ENCODE peak calls at places on chromosomes 1 and 21, in nine cellular contexts. One of them, this sample, is unnamed.

GRCh38 chr1:63829349-63830327 is 55.8 kb downstream of the ROR1 start:
- DNase-seq in germinal center: no peak
- DNase-seq in stimulated activated CD8-positive, alpha-beta memory T cell treated with anti-CD3 and anti-CD28 coated beads, Interleukin-4, amount 100 ng/mL, for 4 hours: no peak
- DNase-seq in GM18507: no peak
- DNase-seq in stimulated activated CD4-positive, alpha-beta T cell treated with anti-CD3 and anti-CD28 coated beads, Interleukin-1b, Interleukin-23, amount 100 ng/mL, for 4 hours: no peak
- DNase-seq in lower leg skin: no peak
- DNase-seq in Daoy: peak
- DNase-seq in coronary artery: no peak
- DNase-seq in substantia nigra: no peak
- DNase-seq in this sample: peak

GRCh38 chr1:68010094-68010493 is 40.3 kb downstream of the DIRAS3 start:
- DNase-seq in germinal center: no peak
- DNase-seq in stimulated activated CD8-positive, alpha-beta memory T cell treated with anti-CD3 and anti-CD28 coated beads, Interleukin-4, amount 100 ng/mL, for 4 hours: no peak
- DNase-seq in GM18507: no peak
- DNase-seq in stimulated activated CD4-positive, alpha-beta T cell treated with anti-CD3 and anti-CD28 coated beads, Interleukin-1b, Interleukin-23, amount 100 ng/mL, for 4 hours: no peak
- DNase-seq in lower leg skin: no peak
- DNase-seq in Daoy: no peak
- DNase-seq in coronary artery: no peak
- DNase-seq in substantia nigra: no peak
- DNase-seq in this sample: no peak

GRCh38 chr1:218209351-218209861 is 75.7 kb upstream of the RRP15 start:
- DNase-seq in germinal center: no peak
- DNase-seq in stimulated activated CD8-positive, alpha-beta memory T cell treated with anti-CD3 and anti-CD28 coated beads, Interleukin-4, amount 100 ng/mL, for 4 hours: no peak
- DNase-seq in GM18507: no peak
- DNase-seq in stimulated activated CD4-positive, alpha-beta T cell treated with anti-CD3 and anti-CD28 coated beads, Interleukin-1b, Interleukin-23, amount 100 ng/mL, for 4 hours: no peak
- DNase-seq in lower leg skin: no peak
- DNase-seq in Daoy: peak
- DNase-seq in coronary artery: no peak
- DNase-seq in substantia nigra: no peak
- DNase-seq in this sample: no peak

GRCh38 chr1:199173356-199173755 is 534.5 kb downstream of the PTPRC start:
- DNase-seq in germinal center: peak
- DNase-seq in stimulated activated CD8-positive, alpha-beta memory T cell treated with anti-CD3 and anti-CD28 coated beads, Interleukin-4, amount 100 ng/mL, for 4 hours: no peak
- DNase-seq in GM18507: peak
- DNase-seq in stimulated activated CD4-positive, alpha-beta T cell treated with anti-CD3 and anti-CD28 coated beads, Interleukin-1b, Interleukin-23, amount 100 ng/mL, for 4 hours: no peak
- DNase-seq in lower leg skin: no peak
- DNase-seq in Daoy: no peak
- DNase-seq in coronary artery: no peak
- DNase-seq in substantia nigra: no peak
- DNase-seq in this sample: peak

GRCh38 chr1:209879539-209879938 is 51.8 kb downstream of the UTP25 start:
- DNase-seq in germinal center: no peak
- DNase-seq in stimulated activated CD8-positive, alpha-beta memory T cell treated with anti-CD3 and anti-CD28 coated beads, Interleukin-4, amount 100 ng/mL, for 4 hours: no peak
- DNase-seq in GM18507: no peak
- DNase-seq in stimulated activated CD4-positive, alpha-beta T cell treated with anti-CD3 and anti-CD28 coated beads, Interleukin-1b, Interleukin-23, amount 100 ng/mL, for 4 hours: no peak
- DNase-seq in lower leg skin: no peak
- DNase-seq in Daoy: peak
- DNase-seq in coronary artery: no peak
- DNase-seq in substantia nigra: peak
- DNase-seq in this sample: no peak

GRCh38 chr1:156591432-156592157 is at the start of gene NAXE:
- DNase-seq in germinal center: peak
- DNase-seq in stimulated activated CD8-positive, alpha-beta memory T cell treated with anti-CD3 and anti-CD28 coated beads, Interleukin-4, amount 100 ng/mL, for 4 hours: no peak
- DNase-seq in GM18507: no peak
- DNase-seq in stimulated activated CD4-positive, alpha-beta T cell treated with anti-CD3 and anti-CD28 coated beads, Interleukin-1b, Interleukin-23, amount 100 ng/mL, for 4 hours: peak
- DNase-seq in lower leg skin: peak
- DNase-seq in Daoy: peak
- DNase-seq in coronary artery: no peak
- DNase-seq in substantia nigra: peak
- DNase-seq in this sample: no peak

GRCh38 chr1:28775121-28775942 is 36.6 kb upstream of the OPRD1 start:
- DNase-seq in germinal center: peak
- DNase-seq in stimulated activated CD8-positive, alpha-beta memory T cell treated with anti-CD3 and anti-CD28 coated beads, Interleukin-4, amount 100 ng/mL, for 4 hours: peak
- DNase-seq in GM18507: peak
- DNase-seq in stimulated activated CD4-positive, alpha-beta T cell treated with anti-CD3 and anti-CD28 coated beads, Interleukin-1b, Interleukin-23, amount 100 ng/mL, for 4 hours: peak
- DNase-seq in lower leg skin: peak
- DNase-seq in Daoy: no peak
- DNase-seq in coronary artery: peak
- DNase-seq in substantia nigra: peak
- DNase-seq in this sample: no peak

GRCh38 chr1:167623951-167624350 is 6.1 kb upstream of the RCSD1 start:
- DNase-seq in germinal center: no peak
- DNase-seq in stimulated activated CD8-positive, alpha-beta memory T cell treated with anti-CD3 and anti-CD28 coated beads, Interleukin-4, amount 100 ng/mL, for 4 hours: no peak
- DNase-seq in GM18507: no peak
- DNase-seq in stimulated activated CD4-positive, alpha-beta T cell treated with anti-CD3 and anti-CD28 coated beads, Interleukin-1b, Interleukin-23, amount 100 ng/mL, for 4 hours: no peak
- DNase-seq in lower leg skin: no peak
- DNase-seq in Daoy: no peak
- DNase-seq in coronary artery: no peak
- DNase-seq in substantia nigra: no peak
- DNase-seq in this sample: no peak

GRCh38 chr1:33455537-33456301 is 16.7 kb upstream of the ZSCAN20 start:
- DNase-seq in germinal center: peak
- DNase-seq in stimulated activated CD8-positive, alpha-beta memory T cell treated with anti-CD3 and anti-CD28 coated beads, Interleukin-4, amount 100 ng/mL, for 4 hours: no peak
- DNase-seq in GM18507: peak
- DNase-seq in stimulated activated CD4-positive, alpha-beta T cell treated with anti-CD3 and anti-CD28 coated beads, Interleukin-1b, Interleukin-23, amount 100 ng/mL, for 4 hours: no peak
- DNase-seq in lower leg skin: no peak
- DNase-seq in Daoy: peak
- DNase-seq in coronary artery: no peak
- DNase-seq in substantia nigra: peak
- DNase-seq in this sample: peak

GRCh38 chr1:117367769-117368059 is 465 bp downstream of the MAN1A2 start:
- DNase-seq in germinal center: peak
- DNase-seq in stimulated activated CD8-positive, alpha-beta memory T cell treated with anti-CD3 and anti-CD28 coated beads, Interleukin-4, amount 100 ng/mL, for 4 hours: no peak
- DNase-seq in GM18507: no peak
- DNase-seq in stimulated activated CD4-positive, alpha-beta T cell treated with anti-CD3 and anti-CD28 coated beads, Interleukin-1b, Interleukin-23, amount 100 ng/mL, for 4 hours: no peak
- DNase-seq in lower leg skin: no peak
- DNase-seq in Daoy: no peak
- DNase-seq in coronary artery: no peak
- DNase-seq in substantia nigra: no peak
- DNase-seq in this sample: peak

GRCh38 chr1:145845514-145846161 is at the start of gene NUDT17:
- DNase-seq in germinal center: peak
- DNase-seq in stimulated activated CD8-positive, alpha-beta memory T cell treated with anti-CD3 and anti-CD28 coated beads, Interleukin-4, amount 100 ng/mL, for 4 hours: peak
- DNase-seq in GM18507: peak
- DNase-seq in stimulated activated CD4-positive, alpha-beta T cell treated with anti-CD3 and anti-CD28 coated beads, Interleukin-1b, Interleukin-23, amount 100 ng/mL, for 4 hours: peak
- DNase-seq in lower leg skin: peak
- DNase-seq in Daoy: peak
- DNase-seq in coronary artery: peak
- DNase-seq in substantia nigra: peak
- DNase-seq in this sample: peak

GRCh38 chr1:19750101-19750881 is 49.4 kb downstream of the TMCO4 start:
- DNase-seq in germinal center: no peak
- DNase-seq in stimulated activated CD8-positive, alpha-beta memory T cell treated with anti-CD3 and anti-CD28 coated beads, Interleukin-4, amount 100 ng/mL, for 4 hours: no peak
- DNase-seq in GM18507: no peak
- DNase-seq in stimulated activated CD4-positive, alpha-beta T cell treated with anti-CD3 and anti-CD28 coated beads, Interleukin-1b, Interleukin-23, amount 100 ng/mL, for 4 hours: no peak
- DNase-seq in lower leg skin: no peak
- DNase-seq in Daoy: peak
- DNase-seq in coronary artery: no peak
- DNase-seq in substantia nigra: no peak
- DNase-seq in this sample: no peak

GRCh38 chr21:34688145-34688544 is 19.4 kb downstream of the CLIC6 start:
- DNase-seq in germinal center: no peak
- DNase-seq in stimulated activated CD8-positive, alpha-beta memory T cell treated with anti-CD3 and anti-CD28 coated beads, Interleukin-4, amount 100 ng/mL, for 4 hours: no peak
- DNase-seq in GM18507: no peak
- DNase-seq in stimulated activated CD4-positive, alpha-beta T cell treated with anti-CD3 and anti-CD28 coated beads, Interleukin-1b, Interleukin-23, amount 100 ng/mL, for 4 hours: no peak
- DNase-seq in lower leg skin: no peak
- DNase-seq in Daoy: no peak
- DNase-seq in coronary artery: no peak
- DNase-seq in substantia nigra: no peak
- DNase-seq in this sample: no peak

GRCh38 chr1:236979149-236979890 is 24.9 kb downstream of the MT1HL1 start:
- DNase-seq in germinal center: no peak
- DNase-seq in stimulated activated CD8-positive, alpha-beta memory T cell treated with anti-CD3 and anti-CD28 coated beads, Interleukin-4, amount 100 ng/mL, for 4 hours: no peak
- DNase-seq in GM18507: no peak
- DNase-seq in stimulated activated CD4-positive, alpha-beta T cell treated with anti-CD3 and anti-CD28 coated beads, Interleukin-1b, Interleukin-23, amount 100 ng/mL, for 4 hours: no peak
- DNase-seq in lower leg skin: no peak
- DNase-seq in Daoy: no peak
- DNase-seq in coronary artery: no peak
- DNase-seq in substantia nigra: no peak
- DNase-seq in this sample: no peak

GRCh38 chr1:99642053-99642452 is 3.9 kb upstream of the PALMD start:
- DNase-seq in germinal center: no peak
- DNase-seq in stimulated activated CD8-positive, alpha-beta memory T cell treated with anti-CD3 and anti-CD28 coated beads, Interleukin-4, amount 100 ng/mL, for 4 hours: no peak
- DNase-seq in GM18507: no peak
- DNase-seq in stimulated activated CD4-positive, alpha-beta T cell treated with anti-CD3 and anti-CD28 coated beads, Interleukin-1b, Interleukin-23, amount 100 ng/mL, for 4 hours: no peak
- DNase-seq in lower leg skin: no peak
- DNase-seq in Daoy: no peak
- DNase-seq in coronary artery: no peak
- DNase-seq in substantia nigra: no peak
- DNase-seq in this sample: no peak

GRCh38 chr1:86154581-86155060 is 2.0 kb downstream of the COL24A1 start:
- DNase-seq in germinal center: no peak
- DNase-seq in stimulated activated CD8-positive, alpha-beta memory T cell treated with anti-CD3 and anti-CD28 coated beads, Interleukin-4, amount 100 ng/mL, for 4 hours: no peak
- DNase-seq in GM18507: no peak
- DNase-seq in stimulated activated CD4-positive, alpha-beta T cell treated with anti-CD3 and anti-CD28 coated beads, Interleukin-1b, Interleukin-23, amount 100 ng/mL, for 4 hours: no peak
- DNase-seq in lower leg skin: no peak
- DNase-seq in Daoy: peak
- DNase-seq in coronary artery: no peak
- DNase-seq in substantia nigra: no peak
- DNase-seq in this sample: no peak

GRCh38 chr1:243268751-243269460 is 13.1 kb downstream of the SDCCAG8 start:
- DNase-seq in germinal center: no peak
- DNase-seq in stimulated activated CD8-positive, alpha-beta memory T cell treated with anti-CD3 and anti-CD28 coated beads, Interleukin-4, amount 100 ng/mL, for 4 hours: no peak
- DNase-seq in GM18507: no peak
- DNase-seq in stimulated activated CD4-positive, alpha-beta T cell treated with anti-CD3 and anti-CD28 coated beads, Interleukin-1b, Interleukin-23, amount 100 ng/mL, for 4 hours: no peak
- DNase-seq in lower leg skin: no peak
- DNase-seq in Daoy: no peak
- DNase-seq in coronary artery: no peak
- DNase-seq in substantia nigra: no peak
- DNase-seq in this sample: no peak

GRCh38 chr1:41613646-41614592 is 129.4 kb upstream of the EDN2 start:
- DNase-seq in germinal center: no peak
- DNase-seq in stimulated activated CD8-positive, alpha-beta memory T cell treated with anti-CD3 and anti-CD28 coated beads, Interleukin-4, amount 100 ng/mL, for 4 hours: no peak
- DNase-seq in GM18507: no peak
- DNase-seq in stimulated activated CD4-positive, alpha-beta T cell treated with anti-CD3 and anti-CD28 coated beads, Interleukin-1b, Interleukin-23, amount 100 ng/mL, for 4 hours: no peak
- DNase-seq in lower leg skin: no peak
- DNase-seq in Daoy: no peak
- DNase-seq in coronary artery: no peak
- DNase-seq in substantia nigra: no peak
- DNase-seq in this sample: no peak

GRCh38 chr1:7300893-7301292 is 470.2 kb upstream of the VAMP3 start:
- DNase-seq in germinal center: no peak
- DNase-seq in stimulated activated CD8-positive, alpha-beta memory T cell treated with anti-CD3 and anti-CD28 coated beads, Interleukin-4, amount 100 ng/mL, for 4 hours: no peak
- DNase-seq in GM18507: no peak
- DNase-seq in stimulated activated CD4-positive, alpha-beta T cell treated with anti-CD3 and anti-CD28 coated beads, Interleukin-1b, Interleukin-23, amount 100 ng/mL, for 4 hours: no peak
- DNase-seq in lower leg skin: no peak
- DNase-seq in Daoy: peak
- DNase-seq in coronary artery: no peak
- DNase-seq in substantia nigra: no peak
- DNase-seq in this sample: no peak

GRCh38 chr1:19444399-19445021 is 40.8 kb downstream of the CAPZB start:
- DNase-seq in germinal center: no peak
- DNase-seq in stimulated activated CD8-positive, alpha-beta memory T cell treated with anti-CD3 and anti-CD28 coated beads, Interleukin-4, amount 100 ng/mL, for 4 hours: no peak
- DNase-seq in GM18507: no peak
- DNase-seq in stimulated activated CD4-positive, alpha-beta T cell treated with anti-CD3 and anti-CD28 coated beads, Interleukin-1b, Interleukin-23, amount 100 ng/mL, for 4 hours: no peak
- DNase-seq in lower leg skin: no peak
- DNase-seq in Daoy: no peak
- DNase-seq in coronary artery: no peak
- DNase-seq in substantia nigra: no peak
- DNase-seq in this sample: no peak

GRCh38 chr1:78095618-78096416 is 50.1 kb downstream of the GIPC2 start:
- DNase-seq in germinal center: no peak
- DNase-seq in stimulated activated CD8-positive, alpha-beta memory T cell treated with anti-CD3 and anti-CD28 coated beads, Interleukin-4, amount 100 ng/mL, for 4 hours: no peak
- DNase-seq in GM18507: no peak
- DNase-seq in stimulated activated CD4-positive, alpha-beta T cell treated with anti-CD3 and anti-CD28 coated beads, Interleukin-1b, Interleukin-23, amount 100 ng/mL, for 4 hours: no peak
- DNase-seq in lower leg skin: no peak
- DNase-seq in Daoy: peak
- DNase-seq in coronary artery: no peak
- DNase-seq in substantia nigra: no peak
- DNase-seq in this sample: no peak

GRCh38 chr1:211520641-211521040 is 28.7 kb upstream of the RD3 start:
- DNase-seq in germinal center: no peak
- DNase-seq in stimulated activated CD8-positive, alpha-beta memory T cell treated with anti-CD3 and anti-CD28 coated beads, Interleukin-4, amount 100 ng/mL, for 4 hours: no peak
- DNase-seq in GM18507: no peak
- DNase-seq in stimulated activated CD4-positive, alpha-beta T cell treated with anti-CD3 and anti-CD28 coated beads, Interleukin-1b, Interleukin-23, amount 100 ng/mL, for 4 hours: no peak
- DNase-seq in lower leg skin: no peak
- DNase-seq in Daoy: no peak
- DNase-seq in coronary artery: no peak
- DNase-seq in substantia nigra: no peak
- DNase-seq in this sample: no peak

GRCh38 chr1:116408193-116408592 is 35.1 kb downstream of the ATP1A1 start:
- DNase-seq in germinal center: no peak
- DNase-seq in stimulated activated CD8-positive, alpha-beta memory T cell treated with anti-CD3 and anti-CD28 coated beads, Interleukin-4, amount 100 ng/mL, for 4 hours: no peak
- DNase-seq in GM18507: no peak
- DNase-seq in stimulated activated CD4-positive, alpha-beta T cell treated with anti-CD3 and anti-CD28 coated beads, Interleukin-1b, Interleukin-23, amount 100 ng/mL, for 4 hours: no peak
- DNase-seq in lower leg skin: no peak
- DNase-seq in Daoy: no peak
- DNase-seq in coronary artery: no peak
- DNase-seq in substantia nigra: no peak
- DNase-seq in this sample: no peak

GRCh38 chr1:27934818-27935549 is at the start of gene SMPDL3B:
- DNase-seq in germinal center: no peak
- DNase-seq in stimulated activated CD8-positive, alpha-beta memory T cell treated with anti-CD3 and anti-CD28 coated beads, Interleukin-4, amount 100 ng/mL, for 4 hours: no peak
- DNase-seq in GM18507: no peak
- DNase-seq in stimulated activated CD4-positive, alpha-beta T cell treated with anti-CD3 and anti-CD28 coated beads, Interleukin-1b, Interleukin-23, amount 100 ng/mL, for 4 hours: no peak
- DNase-seq in lower leg skin: no peak
- DNase-seq in Daoy: peak
- DNase-seq in coronary artery: no peak
- DNase-seq in substantia nigra: no peak
- DNase-seq in this sample: no peak

GRCh38 chr1:185911978-185912377 is 177.8 kb downstream of the HMCN1 start:
- DNase-seq in germinal center: no peak
- DNase-seq in stimulated activated CD8-positive, alpha-beta memory T cell treated with anti-CD3 and anti-CD28 coated beads, Interleukin-4, amount 100 ng/mL, for 4 hours: no peak
- DNase-seq in GM18507: no peak
- DNase-seq in stimulated activated CD4-positive, alpha-beta T cell treated with anti-CD3 and anti-CD28 coated beads, Interleukin-1b, Interleukin-23, amount 100 ng/mL, for 4 hours: no peak
- DNase-seq in lower leg skin: no peak
- DNase-seq in Daoy: no peak
- DNase-seq in coronary artery: no peak
- DNase-seq in substantia nigra: no peak
- DNase-seq in this sample: no peak

GRCh38 chr1:15856888-15857287 is 9.4 kb downstream of the SPEN start:
- DNase-seq in germinal center: no peak
- DNase-seq in stimulated activated CD8-positive, alpha-beta memory T cell treated with anti-CD3 and anti-CD28 coated beads, Interleukin-4, amount 100 ng/mL, for 4 hours: no peak
- DNase-seq in GM18507: no peak
- DNase-seq in stimulated activated CD4-positive, alpha-beta T cell treated with anti-CD3 and anti-CD28 coated beads, Interleukin-1b, Interleukin-23, amount 100 ng/mL, for 4 hours: no peak
- DNase-seq in lower leg skin: no peak
- DNase-seq in Daoy: no peak
- DNase-seq in coronary artery: no peak
- DNase-seq in substantia nigra: no peak
- DNase-seq in this sample: no peak

GRCh38 chr1:150267896-150268295 is 920 bp downstream of the APH1A start:
- DNase-seq in germinal center: no peak
- DNase-seq in stimulated activated CD8-positive, alpha-beta memory T cell treated with anti-CD3 and anti-CD28 coated beads, Interleukin-4, amount 100 ng/mL, for 4 hours: no peak
- DNase-seq in GM18507: no peak
- DNase-seq in stimulated activated CD4-positive, alpha-beta T cell treated with anti-CD3 and anti-CD28 coated beads, Interleukin-1b, Interleukin-23, amount 100 ng/mL, for 4 hours: no peak
- DNase-seq in lower leg skin: no peak
- DNase-seq in Daoy: no peak
- DNase-seq in coronary artery: no peak
- DNase-seq in substantia nigra: no peak
- DNase-seq in this sample: no peak

GRCh38 chr1:226051356-226051755 is 11.2 kb upstream of the H3-3A start:
- DNase-seq in germinal center: no peak
- DNase-seq in stimulated activated CD8-positive, alpha-beta memory T cell treated with anti-CD3 and anti-CD28 coated beads, Interleukin-4, amount 100 ng/mL, for 4 hours: no peak
- DNase-seq in GM18507: no peak
- DNase-seq in stimulated activated CD4-positive, alpha-beta T cell treated with anti-CD3 and anti-CD28 coated beads, Interleukin-1b, Interleukin-23, amount 100 ng/mL, for 4 hours: no peak
- DNase-seq in lower leg skin: no peak
- DNase-seq in Daoy: no peak
- DNase-seq in coronary artery: no peak
- DNase-seq in substantia nigra: no peak
- DNase-seq in this sample: no peak

GRCh38 chr1:204415351-204415750 is 3.7 kb upstream of the PPP1R15B start:
- DNase-seq in germinal center: no peak
- DNase-seq in stimulated activated CD8-positive, alpha-beta memory T cell treated with anti-CD3 and anti-CD28 coated beads, Interleukin-4, amount 100 ng/mL, for 4 hours: no peak
- DNase-seq in GM18507: no peak
- DNase-seq in stimulated activated CD4-positive, alpha-beta T cell treated with anti-CD3 and anti-CD28 coated beads, Interleukin-1b, Interleukin-23, amount 100 ng/mL, for 4 hours: no peak
- DNase-seq in lower leg skin: peak
- DNase-seq in Daoy: no peak
- DNase-seq in coronary artery: no peak
- DNase-seq in substantia nigra: no peak
- DNase-seq in this sample: no peak

GRCh38 chr1:156356262-156356874 is 12.6 kb upstream of the RHBG start:
- DNase-seq in germinal center: no peak
- DNase-seq in stimulated activated CD8-positive, alpha-beta memory T cell treated with anti-CD3 and anti-CD28 coated beads, Interleukin-4, amount 100 ng/mL, for 4 hours: no peak
- DNase-seq in GM18507: no peak
- DNase-seq in stimulated activated CD4-positive, alpha-beta T cell treated with anti-CD3 and anti-CD28 coated beads, Interleukin-1b, Interleukin-23, amount 100 ng/mL, for 4 hours: no peak
- DNase-seq in lower leg skin: no peak
- DNase-seq in Daoy: no peak
- DNase-seq in coronary artery: no peak
- DNase-seq in substantia nigra: no peak
- DNase-seq in this sample: no peak

GRCh38 chr1:156551866-156552265 is 20.5 kb downstream of the IQGAP3 start:
- DNase-seq in germinal center: no peak
- DNase-seq in stimulated activated CD8-positive, alpha-beta memory T cell treated with anti-CD3 and anti-CD28 coated beads, Interleukin-4, amount 100 ng/mL, for 4 hours: no peak
- DNase-seq in GM18507: no peak
- DNase-seq in stimulated activated CD4-positive, alpha-beta T cell treated with anti-CD3 and anti-CD28 coated beads, Interleukin-1b, Interleukin-23, amount 100 ng/mL, for 4 hours: no peak
- DNase-seq in lower leg skin: no peak
- DNase-seq in Daoy: peak
- DNase-seq in coronary artery: no peak
- DNase-seq in substantia nigra: no peak
- DNase-seq in this sample: no peak